ENCODE peak calls at places on chromosomes 13 and 19, in four cellular contexts. L, A, F and P are unnamed samples.

GRCh38 chr13:26529441-26529840 is 28.0 kb upstream of the WASF3 start:
- DNase-seq in L (peak), A (no peak), F (no peak), P (no peak)

GRCh38 chr13:27962982-27963381 is 6.1 kb downstream of the CDX2 start:
- DNase-seq in L (no peak), A (no peak), F (no peak), P (no peak)

GRCh38 chr19:3687774-3688706 is 12.2 kb downstream of the PIP5K1C start:
- DNase-seq in L (no peak), A (no peak), F (no peak), P (no peak)

GRCh38 chr13:28478127-28478526 is 16.8 kb downstream of the FLT1 start:
- DNase-seq in L (no peak), A (no peak), F (no peak), P (no peak)

GRCh38 chr13:110365876-110366275 is 58.8 kb downstream of the COL4A2 start:
- DNase-seq in L (no peak), A (no peak), F (no peak), P (no peak)

GRCh38 chr19:37778613-37779138 is 710 bp downstream of the ZNF573 start:
- DNase-seq in L (no peak), A (no peak), F (no peak), P (no peak)

GRCh38 chr13:37863708-37864107 is 5.9 kb downstream of the TRPC4 start:
- DNase-seq in L (no peak), A (no peak), F (no peak), P (no peak)

GRCh38 chr13:31797154-31797775 is 57.9 kb downstream of the RXFP2 start:
- DNase-seq in L (peak), A (no peak), F (no peak), P (peak)

GRCh38 chr13:97884707-97885468 is 68.6 kb upstream of the IPO5 start:
- DNase-seq in L (no peak), A (no peak), F (no peak), P (no peak)

GRCh38 chr13:76921516-76921915 is 26.8 kb upstream of the ACOD1 start:
- DNase-seq in L (no peak), A (no peak), F (no peak), P (no peak)

GRCh38 chr13:110572778-110573118 is 11.2 kb upstream of the RAB20 start:
- DNase-seq in L (no peak), A (no peak), F (no peak), P (no peak)

GRCh38 chr13:49620170-49620621 is 8.1 kb upstream of the ARL11 start:
- DNase-seq in L (no peak), A (no peak), F (no peak), P (no peak)

GRCh38 chr19:6066661-6067646 is 43.3 kb downstream of the RFX2 start:
- DNase-seq in L (peak), A (peak), F (peak), P (peak)